ENCODE peak calls at places on chromosomes 16 and 17, in eight cellular contexts. H, J, O, E, C, Q, N and P are unnamed samples.

GRCh38 chr16:70725024-70725911 is 39.4 kb upstream of the MTSS2 start:
- DNase-seq in H (peak; percentile 35), J (no peak), O (peak; percentile 49), E (no peak), C (no peak), Q (no peak), N (no peak), P (no peak)

GRCh38 chr17:48522031-48522593 is 8.7 kb downstream of the HOXB1 start:
- DNase-seq in H (no peak), J (no peak), O (peak; percentile 27), E (no peak), C (no peak), Q (no peak), N (peak; percentile 95), P (peak; percentile 87)

GRCh38 chr16:1980026-1980769 is 1.1 kb downstream of the NOXO1 start:
- DNase-seq in H (no peak), J (peak; percentile 14), O (no peak), E (peak; percentile 49), C (no peak), Q (no peak), N (no peak), P (no peak)

GRCh38 chr17:4808378-4808767 is 1.4 kb downstream of the PLD2 start:
- DNase-seq in H (peak; percentile 71), J (no peak), O (peak; percentile 50), E (no peak), C (no peak), Q (no peak), N (no peak), P (peak; percentile 11)

GRCh38 chr16:87145181-87146176 is 171.7 kb downstream of the C16orf95 start:
- DNase-seq in H (no peak), J (peak; percentile 16), O (no peak), E (no peak), C (no peak), Q (no peak), N (peak; percentile 43), P (no peak)

GRCh38 chr17:41917957-41918391 is 777 bp downstream of the ACLY start:
- DNase-seq in H (peak; percentile 69), J (peak; percentile 31), O (peak; percentile 26), E (peak; percentile 54), C (peak; percentile 75), Q (peak; percentile 58), N (peak; percentile 44), P (peak; percentile 47)

GRCh38 chr17:39701012-39701783 is 1.3 kb downstream of the ERBB2 start:
- DNase-seq in H (no peak), J (no peak), O (peak; percentile 34), E (peak; percentile 30), C (no peak), Q (no peak), N (peak; percentile 65), P (no peak)

GRCh38 chr16:19294156-19294649 is 8.7 kb downstream of the CLEC19A start:
- DNase-seq in H (no peak), J (no peak), O (peak; percentile 58), E (no peak), C (peak; percentile 78), Q (no peak), N (peak; percentile 45), P (peak; percentile 73)

GRCh38 chr17:4679652-4680051 is 24.3 kb downstream of the PELP1 start:
- DNase-seq in H (no peak), J (peak; percentile 80), O (no peak), E (no peak), C (no peak), Q (no peak), N (peak; percentile 68), P (peak; percentile 46)

GRCh38 chr16:73122604-73123386 is 74.9 kb upstream of the ZFHX3 start:
- DNase-seq in H (no peak), J (no peak), O (no peak), E (no peak), C (no peak), Q (no peak), N (no peak), P (no peak)

GRCh38 chr16:19167710-19168172 is 299 bp upstream of the SYT17 start:
- DNase-seq in H (peak; percentile 59), J (peak; percentile 39), O (peak; percentile 20), E (peak; percentile 92), C (peak; percentile 75), Q (no peak), N (peak; percentile 90), P (peak; percentile 79)

GRCh38 chr16:65318138-65318537 is 196.3 kb upstream of the CDH11 start:
- DNase-seq in H (no peak), J (no peak), O (no peak), E (peak; percentile 33), C (no peak), Q (no peak), N (no peak), P (no peak)

GRCh38 chr17:69450857-69451410 is 36.4 kb downstream of the MAP2K6 start:
- DNase-seq in H (no peak), J (no peak), O (no peak), E (peak; percentile 50), C (no peak), Q (no peak), N (no peak), P (no peak)

GRCh38 chr17:31136319-31136718 is 41.5 kb downstream of the NF1 start:
- DNase-seq in H (no peak), J (peak; percentile 48), O (no peak), E (no peak), C (no peak), Q (no peak), N (peak; percentile 25), P (no peak)

GRCh38 chr17:71922439-71922838 is 198.4 kb upstream of the SOX9 start:
- DNase-seq in H (no peak), J (peak; percentile 97), O (peak; percentile 28), E (no peak), C (no peak), Q (no peak), N (no peak), P (no peak)

GRCh38 chr17:75602644-75603043 is 15.0 kb downstream of the MYO15B start:
- DNase-seq in H (no peak), J (no peak), O (no peak), E (peak; percentile 1), C (no peak), Q (no peak), N (no peak), P (no peak)

GRCh38 chr16:20385844-20386832 is 18.4 kb downstream of the PDILT start:
- DNase-seq in H (peak; percentile 91), J (peak; percentile 17), O (peak; percentile 36), E (peak; percentile 69), C (peak; percentile 66), Q (peak; percentile 60), N (peak; percentile 45), P (peak; percentile 62)

GRCh38 chr17:30819941-30820705 is 4.4 kb downstream of the CRLF3 start:
- DNase-seq in H (no peak), J (no peak), O (no peak), E (no peak), C (no peak), Q (no peak), N (no peak), P (peak; percentile 65)

GRCh38 chr17:2690165-2691068 is 21.1 kb downstream of the CLUH start:
- DNase-seq in H (no peak), J (no peak), O (peak; percentile 16), E (no peak), C (no peak), Q (peak; percentile 44), N (no peak), P (no peak)

GRCh38 chr17:62562656-62563055 is 64.8 kb upstream of the MRC2 start:
- DNase-seq in H (no peak), J (peak; percentile 54), O (no peak), E (no peak), C (no peak), Q (no peak), N (peak; percentile 72), P (peak; percentile 78)

DNA sequence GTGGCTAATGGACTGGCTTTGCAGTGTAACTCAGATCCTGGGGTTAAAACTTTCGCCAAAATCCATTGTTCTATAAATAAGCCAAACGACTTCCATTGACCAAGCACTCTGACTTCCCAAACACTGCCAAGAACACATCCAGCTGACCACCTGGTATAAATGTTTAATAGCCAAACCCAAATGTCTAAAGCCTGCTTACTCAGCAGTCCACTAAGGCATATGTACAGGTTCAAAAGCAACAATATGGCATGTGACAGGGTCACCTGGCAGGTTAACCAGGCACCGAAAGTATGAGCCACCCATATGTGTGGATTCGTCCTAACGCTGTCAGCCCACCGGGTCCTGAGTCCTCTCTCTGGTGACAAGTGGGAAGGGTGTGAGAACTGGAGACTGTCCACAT is 2.1 kb downstream of the CSNK1D start:
- DNase-seq in H (no peak), J (no peak), O (no peak), E (no peak), C (no peak), Q (no peak), N (no peak), P (no peak)
- H3K4me1 ChIP-seq in H (peaks cover 76% of the 10 kb centered on the region), J (peaks cover 52% of the 10 kb centered on the region), O (peaks cover 13% of the 10 kb centered on the region), E (peaks cover 18% of the 10 kb centered on the region), C (peaks cover 42% of the 10 kb centered on the region), Q (peaks cover 62% of the 10 kb centered on the region), N (peaks cover 64% of the 10 kb centered on the region), P (peaks cover 47% of the 10 kb centered on the region)

GRCh38 chr16:23302045-23302956 is at the start of gene SCNN1B:
- DNase-seq in H (no peak), J (no peak), O (no peak), E (peak; percentile 67), C (no peak), Q (no peak), N (no peak), P (peak; percentile 17)
- H3K4me3 ChIP-seq in H (no peak within 1 kb of the TSS), J (peak within 1 kb of the TSS; percentile 45), O (peak within 1 kb of the TSS; percentile 28), E (peak within 1 kb of the TSS; percentile 87), C (peak within 1 kb of the TSS; percentile 16), Q (no peak within 1 kb of the TSS), N (peak within 1 kb of the TSS; percentile 42), P (peak within 1 kb of the TSS; percentile 10)

DNA sequence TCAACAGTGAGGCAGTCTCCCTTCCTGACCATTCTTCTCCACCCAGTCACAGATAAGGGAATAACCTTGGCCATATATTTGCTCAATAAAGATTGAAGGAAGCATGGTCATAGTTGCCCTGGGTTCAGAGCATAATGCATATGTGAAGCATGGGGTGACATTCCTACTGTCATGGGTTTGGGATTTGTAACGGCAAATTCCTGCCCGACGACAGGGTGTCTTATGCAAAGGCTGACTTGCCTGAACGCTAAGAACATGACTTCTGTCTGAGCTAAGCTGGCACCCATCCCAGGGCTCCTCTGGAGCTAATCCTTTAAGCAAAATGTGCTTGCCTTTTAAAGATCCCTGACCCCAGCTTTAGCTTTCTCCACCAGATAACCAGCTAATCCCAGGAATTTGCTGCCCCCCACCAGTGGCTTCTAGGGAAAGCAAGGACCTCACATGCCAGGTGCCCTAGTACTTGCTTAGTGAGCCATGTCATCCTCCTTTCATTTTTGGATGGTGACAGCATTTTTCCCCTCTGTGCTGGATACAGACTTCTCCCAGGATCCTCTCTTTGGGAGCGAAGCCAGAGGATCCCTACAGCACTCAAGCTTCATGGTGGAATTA is 11.7 kb downstream of the SLC7A6OS start:
- DNase-seq in H (no peak), J (peak; percentile 75), O (no peak), E (peak; percentile 63), C (no peak), Q (no peak), N (no peak), P (no peak)
- TF ChIP-seq CTCF in H (no peak), J (no peak), O (no peak), E (no peak), C (no peak), Q (no peak), N (no peak), P (no peak)

DNA sequence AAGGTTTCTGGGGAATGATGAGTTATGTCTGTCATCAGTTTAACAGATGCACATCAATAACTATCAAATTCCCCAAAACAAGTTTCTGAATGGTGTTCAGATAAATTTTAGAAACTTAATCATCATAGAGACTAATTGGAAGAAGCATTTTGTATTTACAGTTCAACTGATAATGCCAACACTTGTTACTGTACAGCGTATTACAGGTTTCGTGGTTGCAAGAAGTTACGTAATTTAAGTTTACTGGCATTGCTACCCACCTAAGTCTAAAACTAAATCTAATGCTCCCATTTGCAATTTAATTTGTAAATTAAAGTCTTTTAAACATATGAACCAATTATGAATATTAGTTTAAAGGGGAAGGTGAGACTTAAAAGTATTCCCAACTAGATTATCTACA is 3.0 kb downstream of the SRSF1 start:
- DNase-seq in H (no peak), J (no peak), O (no peak), E (no peak), C (no peak), Q (no peak), N (no peak), P (no peak)
- H3K4me1 ChIP-seq in H (peaks cover 51% of the 10 kb centered on the region), J (peaks cover 21% of the 10 kb centered on the region), O (peaks cover 7% of the 10 kb centered on the region), E (peaks cover 33% of the 10 kb centered on the region), C (peaks cover 36% of the 10 kb centered on the region), Q (peaks cover 40% of the 10 kb centered on the region), N (peaks cover 66% of the 10 kb centered on the region), P (peaks cover 18% of the 10 kb centered on the region)